ENCODE peak calls at places on chromosomes 1 and 21, in seven cellular contexts. One of them, this sample, is unnamed.

GRCh38 chr1:53365405-53366063 is 37.7 kb upstream of the LRP8 start:
- DNase-seq in naive thymus-derived CD8-positive, alpha-beta T cell: no peak
- DNase-seq in ureter: peak
- DNase-seq in nucleus accumbens: no peak
- DNase-seq in stimulated activated CD4-positive, alpha-beta T cell treated with anti-CD3 and anti-CD28 coated beads, Interleukin-12 subunit alpha, Interleukin-12 subunit beta, amount 100 ng/mL, for 4 hours: no peak
- DNase-seq in activated naive CD4-positive, alpha-beta T cell: no peak
- DNase-seq in NCI-H460: no peak
- DNase-seq in this sample: no peak

GRCh38 chr1:165328136-165328535 is 28.4 kb downstream of the LMX1A start:
- DNase-seq in nucleus accumbens: no peak
- DNase-seq in ureter: no peak
- DNase-seq in naive thymus-derived CD8-positive, alpha-beta T cell: no peak
- DNase-seq in NCI-H460: no peak
- DNase-seq in activated naive CD4-positive, alpha-beta T cell: no peak
- DNase-seq in stimulated activated CD4-positive, alpha-beta T cell treated with anti-CD3 and anti-CD28 coated beads, Interleukin-12 subunit alpha, Interleukin-12 subunit beta, amount 100 ng/mL, for 4 hours: no peak
- DNase-seq in this sample: no peak

GRCh38 chr21:22476726-22477646 is 1478.8 kb downstream of the NCAM2 start:
- DNase-seq in naive thymus-derived CD8-positive, alpha-beta T cell: no peak
- DNase-seq in NCI-H460: no peak
- DNase-seq in nucleus accumbens: no peak
- DNase-seq in activated naive CD4-positive, alpha-beta T cell: no peak
- DNase-seq in stimulated activated CD4-positive, alpha-beta T cell treated with anti-CD3 and anti-CD28 coated beads, Interleukin-12 subunit alpha, Interleukin-12 subunit beta, amount 100 ng/mL, for 4 hours: no peak
- DNase-seq in ureter: no peak
- DNase-seq in this sample: no peak

GRCh38 chr21:32214654-32215305 is 64.1 kb downstream of the MIS18A start:
- DNase-seq in stimulated activated CD4-positive, alpha-beta T cell treated with anti-CD3 and anti-CD28 coated beads, Interleukin-12 subunit alpha, Interleukin-12 subunit beta, amount 100 ng/mL, for 4 hours: no peak
- DNase-seq in nucleus accumbens: no peak
- DNase-seq in activated naive CD4-positive, alpha-beta T cell: no peak
- DNase-seq in naive thymus-derived CD8-positive, alpha-beta T cell: no peak
- DNase-seq in NCI-H460: no peak
- DNase-seq in ureter: no peak
- DNase-seq in this sample: no peak

GRCh38 chr1:81556968-81557367 is 243.8 kb upstream of the ADGRL2 start:
- DNase-seq in NCI-H460: no peak
- DNase-seq in stimulated activated CD4-positive, alpha-beta T cell treated with anti-CD3 and anti-CD28 coated beads, Interleukin-12 subunit alpha, Interleukin-12 subunit beta, amount 100 ng/mL, for 4 hours: no peak
- DNase-seq in naive thymus-derived CD8-positive, alpha-beta T cell: no peak
- DNase-seq in nucleus accumbens: no peak
- DNase-seq in activated naive CD4-positive, alpha-beta T cell: no peak
- DNase-seq in ureter: no peak
- DNase-seq in this sample: no peak

GRCh38 chr21:36806103-36806502 is 107.2 kb downstream of the SIM2 start:
- DNase-seq in stimulated activated CD4-positive, alpha-beta T cell treated with anti-CD3 and anti-CD28 coated beads, Interleukin-12 subunit alpha, Interleukin-12 subunit beta, amount 100 ng/mL, for 4 hours: no peak
- DNase-seq in nucleus accumbens: no peak
- DNase-seq in naive thymus-derived CD8-positive, alpha-beta T cell: no peak
- DNase-seq in NCI-H460: no peak
- DNase-seq in activated naive CD4-positive, alpha-beta T cell: no peak
- DNase-seq in ureter: no peak
- DNase-seq in this sample: no peak

GRCh38 chr1:237054313-237054712 is 12.3 kb downstream of the RYR2 start:
- DNase-seq in NCI-H460: no peak
- DNase-seq in nucleus accumbens: no peak
- DNase-seq in stimulated activated CD4-positive, alpha-beta T cell treated with anti-CD3 and anti-CD28 coated beads, Interleukin-12 subunit alpha, Interleukin-12 subunit beta, amount 100 ng/mL, for 4 hours: no peak
- DNase-seq in ureter: no peak
- DNase-seq in naive thymus-derived CD8-positive, alpha-beta T cell: no peak
- DNase-seq in activated naive CD4-positive, alpha-beta T cell: no peak
- DNase-seq in this sample: no peak

GRCh38 chr21:41786521-41786987 is 19.7 kb upstream of the RIPK4 start:
- DNase-seq in nucleus accumbens: no peak
- DNase-seq in naive thymus-derived CD8-positive, alpha-beta T cell: no peak
- DNase-seq in NCI-H460: no peak
- DNase-seq in stimulated activated CD4-positive, alpha-beta T cell treated with anti-CD3 and anti-CD28 coated beads, Interleukin-12 subunit alpha, Interleukin-12 subunit beta, amount 100 ng/mL, for 4 hours: no peak
- DNase-seq in activated naive CD4-positive, alpha-beta T cell: no peak
- DNase-seq in ureter: no peak
- DNase-seq in this sample: no peak

GRCh38 chr1:21526441-21526840 is 17.2 kb downstream of the ALPL start:
- DNase-seq in naive thymus-derived CD8-positive, alpha-beta T cell: no peak
- DNase-seq in activated naive CD4-positive, alpha-beta T cell: no peak
- DNase-seq in ureter: no peak
- DNase-seq in nucleus accumbens: no peak
- DNase-seq in stimulated activated CD4-positive, alpha-beta T cell treated with anti-CD3 and anti-CD28 coated beads, Interleukin-12 subunit alpha, Interleukin-12 subunit beta, amount 100 ng/mL, for 4 hours: no peak
- DNase-seq in NCI-H460: no peak
- DNase-seq in this sample: no peak

GRCh38 chr21:45998276-45998701 is 16.7 kb downstream of the COL6A1 start:
- DNase-seq in ureter: no peak
- DNase-seq in activated naive CD4-positive, alpha-beta T cell: no peak
- DNase-seq in nucleus accumbens: no peak
- DNase-seq in stimulated activated CD4-positive, alpha-beta T cell treated with anti-CD3 and anti-CD28 coated beads, Interleukin-12 subunit alpha, Interleukin-12 subunit beta, amount 100 ng/mL, for 4 hours: no peak
- DNase-seq in naive thymus-derived CD8-positive, alpha-beta T cell: no peak
- DNase-seq in NCI-H460: no peak
- DNase-seq in this sample: no peak